ENCODE peak calls at places on chromosomes 6 and 20, in eight cellular contexts. One of them, this sample, is unnamed.

GRCh38 chr6:111750753-111751684 is 122.2 kb downstream of the FYN start:
- DNase-seq in midbrain: peak
- DNase-seq in left colon: peak
- DNase-seq in left ventricle myocardium superior: no peak
- DNase-seq in AG08395: no peak
- DNase-seq in transverse colon: peak
- DNase-seq in HFF-Myc: no peak
- DNase-seq in SK-N-MC: no peak
- DNase-seq in this sample: no peak

GRCh38 chr6:165443462-165443861 is 134.1 kb upstream of the C6orf118 start:
- DNase-seq in midbrain: no peak
- DNase-seq in left colon: no peak
- DNase-seq in left ventricle myocardium superior: no peak
- DNase-seq in AG08395: no peak
- DNase-seq in transverse colon: no peak
- DNase-seq in HFF-Myc: no peak
- DNase-seq in SK-N-MC: no peak
- DNase-seq in this sample: no peak

GRCh38 chr20:60008130-60008808 is 50.0 kb downstream of the CDH26 start:
- DNase-seq in midbrain: no peak
- DNase-seq in left colon: no peak
- DNase-seq in left ventricle myocardium superior: no peak
- DNase-seq in AG08395: no peak
- DNase-seq in transverse colon: no peak
- DNase-seq in HFF-Myc: no peak
- DNase-seq in SK-N-MC: no peak
- DNase-seq in this sample: no peak

GRCh38 chr20:49750611-49751396 is 37.1 kb upstream of the B4GALT5 start:
- DNase-seq in midbrain: no peak
- DNase-seq in left colon: no peak
- DNase-seq in left ventricle myocardium superior: peak
- DNase-seq in AG08395: peak
- DNase-seq in transverse colon: peak
- DNase-seq in HFF-Myc: no peak
- DNase-seq in SK-N-MC: no peak
- DNase-seq in this sample: no peak

GRCh38 chr20:53691060-53691810 is 97.6 kb upstream of the ZNF217 start:
- DNase-seq in midbrain: no peak
- DNase-seq in left colon: no peak
- DNase-seq in left ventricle myocardium superior: no peak
- DNase-seq in AG08395: no peak
- DNase-seq in transverse colon: no peak
- DNase-seq in HFF-Myc: no peak
- DNase-seq in SK-N-MC: no peak
- DNase-seq in this sample: no peak

GRCh38 chr6:37513155-37513554 is 13.5 kb upstream of the CCDC167 start:
- DNase-seq in midbrain: no peak
- DNase-seq in left colon: no peak
- DNase-seq in left ventricle myocardium superior: no peak
- DNase-seq in AG08395: no peak
- DNase-seq in transverse colon: no peak
- DNase-seq in HFF-Myc: no peak
- DNase-seq in SK-N-MC: no peak
- DNase-seq in this sample: no peak

GRCh38 chr6:148287979-148288378 is 54.7 kb upstream of the SASH1 start:
- DNase-seq in midbrain: peak
- DNase-seq in left colon: no peak
- DNase-seq in left ventricle myocardium superior: no peak
- DNase-seq in AG08395: no peak
- DNase-seq in transverse colon: no peak
- DNase-seq in HFF-Myc: no peak
- DNase-seq in SK-N-MC: no peak
- DNase-seq in this sample: no peak

GRCh38 chr6:159193923-159194322 is 24.7 kb downstream of the FNDC1 start:
- DNase-seq in midbrain: no peak
- DNase-seq in left colon: no peak
- DNase-seq in left ventricle myocardium superior: no peak
- DNase-seq in AG08395: peak
- DNase-seq in transverse colon: no peak
- DNase-seq in HFF-Myc: no peak
- DNase-seq in SK-N-MC: no peak
- DNase-seq in this sample: no peak

GRCh38 chr6:107244742-107245470 is 129.6 kb upstream of the BEND3 start:
- DNase-seq in midbrain: no peak
- DNase-seq in left colon: no peak
- DNase-seq in left ventricle myocardium superior: no peak
- DNase-seq in AG08395: no peak
- DNase-seq in transverse colon: no peak
- DNase-seq in HFF-Myc: no peak
- DNase-seq in SK-N-MC: no peak
- DNase-seq in this sample: no peak

GRCh38 chr20:63321148-63321831 is 28.3 kb downstream of the COL20A1 start:
- DNase-seq in midbrain: no peak
- DNase-seq in left colon: no peak
- DNase-seq in left ventricle myocardium superior: peak
- DNase-seq in AG08395: peak
- DNase-seq in transverse colon: no peak
- DNase-seq in HFF-Myc: no peak
- DNase-seq in SK-N-MC: no peak
- DNase-seq in this sample: peak

GRCh38 chr6:168583126-168583525 is 142.1 kb downstream of the SMOC2 start:
- DNase-seq in midbrain: no peak
- DNase-seq in left colon: no peak
- DNase-seq in left ventricle myocardium superior: no peak
- DNase-seq in AG08395: no peak
- DNase-seq in transverse colon: no peak
- DNase-seq in HFF-Myc: no peak
- DNase-seq in SK-N-MC: no peak
- DNase-seq in this sample: no peak

GRCh38 chr6:79170915-79171314 is 63.6 kb downstream of the HMGN3 start:
- DNase-seq in midbrain: no peak
- DNase-seq in left colon: no peak
- DNase-seq in left ventricle myocardium superior: no peak
- DNase-seq in AG08395: no peak
- DNase-seq in transverse colon: no peak
- DNase-seq in HFF-Myc: no peak
- DNase-seq in SK-N-MC: no peak
- DNase-seq in this sample: no peak

GRCh38 chr6:2875840-2876207 is 27.3 kb downstream of the SERPINB9 start:
- DNase-seq in midbrain: no peak
- DNase-seq in left colon: peak
- DNase-seq in left ventricle myocardium superior: peak
- DNase-seq in AG08395: peak
- DNase-seq in transverse colon: peak
- DNase-seq in HFF-Myc: no peak
- DNase-seq in SK-N-MC: no peak
- DNase-seq in this sample: peak